ENCODE peak calls at places on chromosomes 1 and 21, in four cellular contexts. F is IMR-90, R is AG04450, J is mesenchymal stem cell. D is an unnamed sample.

GRCh38 chr1:109365642-109366204 is 32.0 kb downstream of the SORT1 start:
- DNase-seq in R (no peak), J (no peak), F (no peak), D (no peak)

GRCh38 chr1:201576914-201577313 is 38.0 kb downstream of the NAV1 start:
- DNase-seq in R (no peak), J (no peak), F (no peak), D (no peak)

GRCh38 chr1:59917026-59917784 is 9.4 kb downstream of the CYP2J2 start:
- DNase-seq in J (no peak), F (no peak), R (no peak), D (no peak)

GRCh38 chr1:237042892-237043576 is 1.1 kb downstream of the RYR2 start:
- DNase-seq in R (no peak), J (peak; percentile 1), F (no peak), D (peak; percentile 72)

GRCh38 chr1:159989581-159989980 is 35.5 kb upstream of the SLAMF9 start:
- DNase-seq in J (no peak), R (no peak), F (peak; percentile 5), D (no peak)

GRCh38 chr21:31503939-31504338 is 155.6 kb upstream of the SOD1 start:
- DNase-seq in R (no peak), F (no peak), J (no peak), D (no peak)

GRCh38 chr1:58884706-58885661 is 101.1 kb upstream of the JUN start:
- DNase-seq in J (no peak), R (no peak), F (no peak), D (no peak)

GRCh38 chr1:225427249-225428065 is at the start of gene LBR:
- DNase-seq in F (peak; percentile 16), J (peak; percentile 62), R (no peak), D (peak; percentile 27)

GRCh38 chr21:44844256-44844655 is 26.4 kb upstream of the SUMO3 start:
- DNase-seq in R (no peak), J (no peak), F (no peak), D (no peak)

GRCh38 chr1:37177230-37177864 is 143.0 kb upstream of the GRIK3 start:
- DNase-seq in J (no peak), F (peak; percentile 1), R (no peak), D (peak; percentile 27)

GRCh38 chr1:84166797-84167196 is 22.7 kb downstream of the PRKACB start:
- DNase-seq in R (no peak), J (no peak), F (no peak), D (no peak)

GRCh38 chr1:220056374-220056773 is 10.1 kb upstream of the EPRS1 start:
- DNase-seq in R (no peak), F (no peak), J (no peak), D (no peak)

GRCh38 chr1:160834945-160835565 is 27.6 kb downstream of the CD244 start:
- DNase-seq in F (peak; percentile 31), J (peak; percentile 17), R (peak; percentile 2), D (peak; percentile 13)

GRCh38 chr21:42499430-42500106 is 3.5 kb upstream of the RSPH1 start:
- DNase-seq in J (no peak), F (no peak), R (no peak), D (peak; percentile 49)

GRCh38 chr1:72182859-72183258 is 99.5 kb downstream of the NEGR1 start:
- DNase-seq in J (no peak), R (no peak), F (no peak), D (no peak)

GRCh38 chr1:97920832-97921571 is at the start of gene DPYD:
- DNase-seq in J (peak; percentile 92), F (peak; percentile 85), R (peak; percentile 61), D (peak; percentile 91)

GRCh38 chr1:18045206-18045605 is 62.4 kb upstream of the IGSF21 start:
- DNase-seq in J (no peak), R (no peak), F (no peak), D (no peak)
- H3K27me3 ChIP-seq in J (no peaks in the 10 kb centered on the region), R (no peaks in the 10 kb centered on the region), F (no peaks in the 10 kb centered on the region), D (no peaks in the 10 kb centered on the region)

DNA sequence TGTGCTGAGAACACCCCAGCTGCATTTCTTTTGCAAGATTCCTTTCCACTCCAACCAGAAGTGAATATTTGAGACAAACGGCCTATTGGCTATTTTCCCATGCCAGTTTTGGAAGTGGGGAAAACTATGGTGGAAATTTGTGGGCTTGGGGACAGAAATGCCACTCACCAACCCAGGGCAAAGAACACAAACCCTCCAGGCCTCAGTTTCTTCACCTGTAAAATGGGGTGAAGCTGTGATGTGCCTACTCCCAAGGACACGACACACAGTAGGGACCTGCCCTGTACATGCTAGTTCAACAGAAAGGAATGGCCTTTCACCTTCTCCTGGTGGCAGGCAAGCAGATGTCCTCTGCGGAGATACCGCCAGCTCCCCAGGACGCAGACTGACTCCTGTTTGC is 46.5 kb downstream of the SIM2 start:
- DNase-seq in J (no peak), F (no peak), R (no peak), D (no peak)
- H3K27ac ChIP-seq in J (no peak overlapping the region), F (no peak overlapping the region), R (no peak overlapping the region), D (no peak overlapping the region)

GRCh38 chr1:205570173-205570501 is 61.7 kb downstream of the ELK4 start:
- DNase-seq in J (no peak), F (no peak), R (no peak), D (no peak)

GRCh38 chr1:205569411-205570172 is 62.2 kb downstream of the ELK4 start:
- DNase-seq in R (no peak), J (no peak), F (no peak), D (no peak)

GRCh38 chr1:205568469-205569361 is 63.1 kb downstream of the ELK4 start:
- DNase-seq in J (no peak), R (no peak), F (no peak), D (peak; percentile 12)

GRCh38 chr1:205567716-205568115 is 63.2 kb downstream of the CDK18 start:
- DNase-seq in J (no peak), F (no peak), R (no peak), D (no peak)

DNA sequence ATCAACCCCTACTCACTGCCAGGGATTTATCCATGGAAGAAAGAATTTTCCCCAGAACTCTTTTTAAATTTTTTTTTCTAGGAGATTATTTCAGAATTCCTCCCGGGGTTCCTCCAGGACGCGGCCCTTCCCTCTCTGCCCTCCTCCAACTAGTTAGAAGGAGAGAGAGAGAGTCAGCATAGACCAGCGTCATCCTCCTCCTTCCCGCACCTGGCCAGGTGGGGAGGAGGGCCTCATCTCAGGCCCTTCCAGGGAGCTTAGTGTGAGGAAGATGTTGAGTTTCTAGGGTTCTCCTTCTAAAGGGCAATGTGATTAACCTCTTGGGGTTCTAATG is 63.6 kb downstream of the CDK18 start:
- DNase-seq in F (no peak), J (no peak), R (no peak), D (no peak)
- H3K27me3 ChIP-seq in F (peaks cover 80% of the 10 kb centered on the region), J (peaks cover 78% of the 10 kb centered on the region), R (peaks cover 77% of the 10 kb centered on the region), D (no peaks in the 10 kb centered on the region)

DNA sequence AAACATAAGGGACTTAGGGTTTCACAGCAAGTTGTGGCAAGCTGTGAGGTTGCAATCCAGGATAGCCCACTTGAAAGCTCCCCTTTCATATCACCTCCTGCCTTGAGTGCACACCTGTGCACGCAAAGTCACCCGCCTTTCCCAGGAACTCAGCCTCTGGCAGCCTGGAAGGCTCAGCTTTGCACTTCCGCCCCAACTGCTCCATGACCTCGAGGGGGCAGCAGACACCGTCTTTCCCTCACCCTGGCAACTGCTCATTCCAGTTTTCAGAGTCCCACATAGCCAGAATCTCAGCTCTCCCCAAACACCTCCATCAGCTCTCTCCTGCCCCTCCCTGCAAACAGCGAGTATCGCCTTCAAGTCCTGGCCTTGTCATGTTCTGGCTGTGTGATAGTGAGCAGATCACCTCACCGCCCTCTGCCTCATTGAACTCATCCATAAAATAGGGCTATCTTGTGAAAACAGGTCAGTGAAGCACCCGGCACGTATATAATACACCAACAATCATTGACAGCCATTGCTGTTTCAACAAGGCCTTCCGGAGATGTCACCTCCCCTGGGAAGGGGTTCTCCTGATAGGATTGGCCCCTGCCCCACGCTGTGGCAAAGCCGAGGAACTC is 32.2 kb upstream of the EPB41 start:
- DNase-seq in F (peak; percentile 81), J (peak; percentile 83), R (peak; percentile 67), D (peak; percentile 93)
- H3K27ac ChIP-seq in F (no peak overlapping the region), J (no peak overlapping the region), R (no peak overlapping the region), D (no peak overlapping the region)

DNA sequence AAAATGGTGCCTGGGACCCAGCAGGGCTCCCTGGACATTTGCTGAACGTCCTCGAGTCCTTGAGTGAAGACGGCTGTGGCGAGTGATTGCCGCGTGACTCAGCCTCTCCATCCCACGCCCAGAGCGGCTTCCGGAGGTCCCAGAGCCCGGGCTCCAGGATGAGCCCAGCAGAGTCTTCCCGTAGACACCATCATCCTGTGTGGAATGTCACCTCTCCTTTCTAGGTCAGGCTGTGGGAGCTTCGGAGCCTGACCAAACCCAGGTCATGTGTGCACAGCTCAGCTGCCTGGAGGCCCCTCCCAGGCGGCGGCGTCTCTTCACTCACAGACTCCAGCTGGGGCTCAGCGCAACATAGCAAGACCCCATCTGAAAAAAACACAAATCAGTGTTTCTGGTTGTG is 38.2 kb downstream of the PRKCZ start:
- DNase-seq in J (peak; percentile 91), R (peak; percentile 8), F (peak; percentile 90), D (no peak)
- H3K27me3 ChIP-seq in J (no peaks in the 10 kb centered on the region), R (peaks cover 6% of the 10 kb centered on the region), F (peaks cover 2% of the 10 kb centered on the region), D (no peaks in the 10 kb centered on the region)

GRCh38 chr1:30310966-30311742 is 412.2 kb downstream of the MATN1 start:
- DNase-seq in J (no peak), R (no peak), F (no peak), D (no peak)
- H3K27ac ChIP-seq in J (no peak overlapping the region), R (no peak overlapping the region), F (no peak overlapping the region), D (no peak overlapping the region)

GRCh38 chr1:3367376-3367775 is 87.1 kb upstream of the ARHGEF16 start:
- DNase-seq in R (no peak), F (no peak), J (no peak), D (peak; percentile 40)

GRCh38 chr1:3368059-3368458 is 86.4 kb upstream of the ARHGEF16 start:
- DNase-seq in F (no peak), J (no peak), R (no peak), D (peak; percentile 92)

GRCh38 chr1:3370856-3371703 is 83.4 kb upstream of the ARHGEF16 start:
- DNase-seq in R (no peak), F (no peak), J (no peak), D (no peak)

GRCh38 chr1:3369437-3370076 is 84.9 kb upstream of the ARHGEF16 start:
- DNase-seq in R (peak; percentile 30), J (peak; percentile 2), F (peak; percentile 78), D (peak; percentile 47)

DNA sequence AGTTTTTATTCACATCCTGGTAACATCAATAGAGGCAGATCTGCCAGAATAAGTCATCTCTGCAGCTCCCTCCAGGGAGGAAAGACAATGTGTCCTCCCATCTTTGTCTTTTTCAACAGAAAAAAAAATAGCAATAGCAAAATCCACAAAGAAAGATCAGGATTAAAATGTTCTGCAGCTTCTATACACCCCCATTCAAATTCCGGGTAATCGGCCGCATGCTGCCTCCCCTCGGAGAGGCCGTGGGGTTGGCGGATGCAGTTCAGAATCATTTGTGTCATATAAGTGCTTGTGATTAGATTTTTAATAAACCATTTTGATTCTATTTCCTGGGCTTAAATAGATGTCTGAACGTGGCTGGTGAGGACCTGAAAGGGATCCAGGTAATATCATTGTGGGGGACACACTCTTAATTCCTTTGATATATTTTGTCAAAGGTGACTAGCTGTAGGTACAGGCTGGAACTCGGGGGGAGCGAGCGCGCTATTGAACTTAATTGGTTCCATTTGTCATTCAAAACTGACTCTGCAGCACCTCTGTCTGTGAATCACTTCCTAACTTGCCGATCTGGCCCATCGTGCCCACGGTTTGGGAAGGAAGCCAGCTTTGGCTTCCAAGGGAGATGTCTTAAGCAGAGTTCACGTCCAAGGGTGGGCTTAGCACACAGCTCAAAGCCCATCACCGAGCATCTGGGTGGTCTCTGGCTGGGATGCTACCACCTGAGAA is 85.6 kb upstream of the ARHGEF16 start:
- DNase-seq in F (no peak), J (no peak), R (no peak), D (no peak)
- H3K27me3 ChIP-seq in F (peaks cover 17% of the 10 kb centered on the region), J (peaks cover 66% of the 10 kb centered on the region), R (peaks cover 10% of the 10 kb centered on the region), D (no peaks in the 10 kb centered on the region)

GRCh38 chr1:53698381-53698980 is 40.5 kb downstream of the GLIS1 start:
- DNase-seq in F (no peak), J (no peak), R (no peak), D (no peak)
- H3K27ac ChIP-seq in F (no peak overlapping the region), J (no peak overlapping the region), R (no peak overlapping the region), D (no peak overlapping the region)

D was measured in thyroid gland.